ENCODE peak calls at places on chromosomes 5 and 9, in six cellular contexts. Z is H1, K is SK-N-SH, F is K562, Y is HepG2, X is GM12878. G is an unnamed sample.

GRCh38 chr9:137305060-137305787 is 3.2 kb upstream of the NRARP start:
- DNase-seq in Z (no peak), K (peak; percentile 48), F (no peak), Y (no peak), X (no peak), G (no peak)

GRCh38 chr5:67752357-67752708 is 463.2 kb upstream of the PIK3R1 start:
- DNase-seq in Z (no peak), K (no peak), F (no peak), Y (no peak), X (no peak), G (no peak)

GRCh38 chr9:13718086-13718485 is 438.6 kb upstream of the MPDZ start:
- DNase-seq in Z (no peak), K (no peak), F (no peak), Y (no peak), X (no peak), G (no peak)

GRCh38 chr5:146173597-146173996 is 8.9 kb downstream of the LARS1 start:
- DNase-seq in Z (no peak), K (no peak), F (no peak), Y (no peak), X (peak; percentile 69), G (no peak)

GRCh38 chr9:84173961-84174360 is 166.6 kb downstream of the SLC28A3 start:
- DNase-seq in Z (no peak), K (no peak), F (no peak), Y (no peak), X (no peak), G (no peak)

GRCh38 chr5:43000914-43001313 is 39.2 kb downstream of the ANXA2R start:
- DNase-seq in Z (no peak), K (no peak), F (no peak), Y (no peak), X (no peak), G (no peak)

GRCh38 chr5:55495216-55495615 is 39.5 kb downstream of the PLPP1 start:
- DNase-seq in Z (no peak), K (no peak), F (no peak), Y (no peak), X (no peak), G (no peak)

GRCh38 chr5:59554501-59554900 is 339.0 kb downstream of the PDE4D start:
- DNase-seq in Z (no peak), K (no peak), F (no peak), Y (no peak), X (no peak), G (no peak)

GRCh38 chr9:27047126-27047525 is 41.7 kb upstream of the LRRC19 start:
- DNase-seq in Z (no peak), K (no peak), F (no peak), Y (no peak), X (no peak), G (no peak)

GRCh38 chr9:127574089-127574921 is 37.8 kb upstream of the STXBP1 start:
- DNase-seq in Z (no peak), K (no peak), F (no peak), Y (no peak), X (no peak), G (no peak)

GRCh38 chr5:69261034-69261433 is 26.3 kb downstream of the CDK7 start:
- DNase-seq in Z (no peak), K (no peak), F (no peak), Y (no peak), X (no peak), G (no peak)

GRCh38 chr5:8333977-8334376 is 465.0 kb downstream of the MTRR start:
- DNase-seq in Z (no peak), K (no peak), F (no peak), Y (no peak), X (no peak), G (no peak)

GRCh38 chr9:89179535-89179919 is 909 bp upstream of the SHC3 start:
- DNase-seq in Z (no peak), K (no peak), F (no peak), Y (no peak), X (no peak), G (no peak)

GRCh38 chr5:136769900-136770684 is 404.7 kb upstream of the TRPC7 start:
- DNase-seq in Z (peak; percentile 53), K (peak; percentile 73), F (peak; percentile 74), Y (peak; percentile 48), X (no peak), G (peak; percentile 33)

GRCh38 chr9:69496803-69497450 is 171.9 kb downstream of the ENTREP1 start:
- DNase-seq in Z (no peak), K (no peak), F (no peak), Y (no peak), X (no peak), G (no peak)

GRCh38 chr5:33273985-33274384 is 166.8 kb upstream of the TARS1 start:
- DNase-seq in Z (no peak), K (no peak), F (no peak), Y (no peak), X (no peak), G (no peak)

GRCh38 chr9:103287361-103287760 is 292.2 kb downstream of the CYLC2 start:
- DNase-seq in Z (no peak), K (no peak), F (no peak), Y (no peak), X (no peak), G (no peak)

GRCh38 chr9:4581031-4581760 is 80.9 kb upstream of the PLPP6 start:
- DNase-seq in Z (no peak), K (no peak), F (no peak), Y (no peak), X (no peak), G (no peak)

GRCh38 chr5:5511904-5512416 is 89.5 kb downstream of the ICE1 start:
- DNase-seq in Z (no peak), K (peak; percentile 32), F (no peak), Y (no peak), X (no peak), G (no peak)

GRCh38 chr5:136276946-136277345 is 84.0 kb upstream of the SMIM32 start:
- DNase-seq in Z (no peak), K (no peak), F (no peak), Y (no peak), X (no peak), G (no peak)

DNA sequence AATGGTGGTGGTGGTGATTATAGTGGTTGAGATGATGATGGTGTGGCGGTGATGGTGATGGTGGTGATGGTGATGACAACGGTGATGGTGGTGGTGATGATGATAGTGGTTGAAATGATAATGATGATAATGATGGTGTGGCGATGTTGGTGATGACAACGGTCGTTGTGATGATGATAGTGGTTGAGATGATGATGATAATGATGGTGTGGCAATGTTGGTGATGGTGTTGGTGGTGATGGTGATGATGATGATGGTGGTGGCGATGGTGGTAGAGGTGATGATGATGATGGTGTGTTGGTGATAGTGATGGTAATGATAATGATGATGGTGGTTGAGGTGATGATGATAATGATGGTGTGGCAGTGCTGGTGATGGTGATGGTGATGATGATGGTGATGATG is 48.0 kb downstream of the PHF2 start:
- DNase-seq in Z (no peak), K (no peak), F (no peak), Y (no peak), X (no peak), G (no peak)
- H4K20me1 ChIP-seq in Z (no peaks in the 10 kb centered on the region), K (peaks cover 14% of the 10 kb centered on the region), F (no peaks in the 10 kb centered on the region), Y (peaks cover 3% of the 10 kb centered on the region), X (no peaks in the 10 kb centered on the region), G (no peaks in the 10 kb centered on the region)

GRCh38 chr5:109102291-109102690 is 307.5 kb downstream of the PJA2 start:
- DNase-seq in Z (no peak), K (no peak), F (no peak), Y (no peak), X (no peak), G (no peak)

GRCh38 chr5:109100971-109101370 is 308.8 kb downstream of the PJA2 start:
- DNase-seq in Z (no peak), K (no peak), F (no peak), Y (no peak), X (no peak), G (no peak)

GRCh38 chr5:109099081-109099480 is 310.7 kb downstream of the PJA2 start:
- DNase-seq in Z (no peak), K (no peak), F (no peak), Y (no peak), X (no peak), G (no peak)
- H2AFZ ChIP-seq in Z (no peak overlapping the region), K (no peak overlapping the region), F (no peak overlapping the region), Y (no peak overlapping the region), X (no peak overlapping the region), G (no peak overlapping the region)

DNA sequence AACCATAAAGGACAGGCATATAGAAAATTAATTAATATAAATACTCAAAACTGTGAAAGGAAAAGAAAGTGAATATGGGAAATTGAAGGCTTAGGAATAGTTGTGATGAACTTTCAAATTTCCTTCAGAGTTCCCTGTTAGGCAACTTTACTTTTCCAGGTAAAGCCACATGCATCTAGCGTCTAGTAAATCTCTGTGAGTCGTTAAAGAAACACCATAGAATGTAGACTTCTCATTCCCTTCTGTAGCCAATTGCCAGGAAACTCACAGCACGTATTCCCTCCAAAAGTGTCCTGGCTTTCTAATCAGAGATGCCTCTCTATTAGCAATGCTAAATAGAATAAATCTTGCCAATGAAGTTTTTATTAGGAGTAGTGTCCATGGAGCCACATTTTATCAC is 438.7 kb downstream of the CSNK1G3 start:
- DNase-seq in Z (no peak), K (no peak), F (no peak), Y (no peak), X (no peak), G (no peak)
- TF ChIP-seq YY1 in Z (no peak), K (no peak), F (no peak), Y (no peak), X (no peak), G (no peak)

GRCh38 chr5:177339107-177339638 is 12.3 kb downstream of the LMAN2 start:
- DNase-seq in Z (no peak), K (no peak), F (no peak), Y (no peak), X (no peak), G (no peak)

GRCh38 chr5:177336603-177337494 is 14.6 kb downstream of the LMAN2 start:
- DNase-seq in Z (no peak), K (no peak), F (no peak), Y (no peak), X (no peak), G (no peak)

GRCh38 chr5:177336112-177336511 is 15.4 kb downstream of the LMAN2 start:
- DNase-seq in Z (no peak), K (peak; percentile 77), F (no peak), Y (peak; percentile 50), X (no peak), G (peak; percentile 24)

GRCh38 chr5:177335701-177336065 is 15.8 kb downstream of the LMAN2 start:
- DNase-seq in Z (no peak), K (no peak), F (no peak), Y (no peak), X (no peak), G (no peak)

DNA sequence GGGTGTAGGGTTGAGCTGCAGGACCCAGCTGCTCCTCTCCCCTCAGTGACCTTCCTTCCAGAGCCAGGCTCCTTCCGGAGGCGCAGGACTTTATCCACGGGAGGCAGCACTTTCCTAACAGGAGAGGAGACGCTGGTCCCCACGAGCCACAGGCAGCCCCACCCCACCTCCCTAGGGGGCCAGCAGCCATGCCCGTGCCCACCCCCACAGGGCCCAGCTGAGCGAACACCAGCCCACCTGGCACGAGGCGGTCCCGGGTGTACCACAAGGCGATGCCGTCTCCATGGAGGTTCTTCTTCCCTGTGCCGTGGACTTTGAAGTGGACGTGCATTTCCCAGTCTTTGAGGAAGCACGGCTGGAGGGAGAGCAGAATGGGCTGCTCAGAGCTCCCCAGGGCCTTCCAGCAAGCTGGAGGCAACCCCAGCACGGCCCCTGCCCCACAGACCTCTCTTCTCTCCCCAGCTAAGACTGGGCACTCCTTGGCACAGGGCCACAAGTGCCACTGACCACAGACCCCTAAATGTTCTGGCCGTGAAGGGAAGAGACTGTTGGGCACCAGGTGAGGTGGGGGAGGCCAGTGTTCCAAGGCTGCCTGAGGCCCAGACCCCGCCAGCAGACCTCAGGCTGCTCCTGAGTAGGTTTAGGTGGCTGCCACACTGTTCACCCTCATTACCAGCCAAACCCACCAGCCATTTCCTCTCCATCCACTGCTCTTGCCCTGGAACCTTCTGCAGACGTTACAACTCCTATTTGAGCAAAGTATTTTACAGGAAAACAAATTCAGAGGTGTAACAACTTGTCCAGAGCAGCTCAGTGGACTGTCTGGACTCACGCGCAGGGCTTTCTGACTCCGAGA is 13.0 kb downstream of the LMAN2 start:
- DNase-seq in Z (no peak), K (no peak), F (no peak), Y (no peak), X (no peak), G (no peak)
- H4K20me1 ChIP-seq in Z (peaks cover 2% of the 10 kb centered on the region), K (peaks cover 4% of the 10 kb centered on the region), F (peaks cover 8% of the 10 kb centered on the region), Y (peaks cover 3% of the 10 kb centered on the region), X (no peaks in the 10 kb centered on the region), G (no peaks in the 10 kb centered on the region)

G was measured in HCT116.